ENCODE peak calls at places on chromosomes 13 and 19, in eight cellular contexts. E is HTR-8/SVneo; C is stimulated activated CD4-positive, alpha-beta T cell treated with anti-CD3 and anti-CD28 coated beads, Interleukin-1b, Interleukin-23, amount 100 ng/mL, for 24 hours; Z is NAMALWA; I is colonic mucosa; X is stimulated activated CD8-positive, alpha-beta memory T cell treated with anti-CD3 and anti-CD28 coated beads, Interleukin-4, amount 100 ng/mL, for 24 hours; T is ELR; B is AG09319. P is an unnamed sample.

GRCh38 chr13:28347456-28348371 is 147.2 kb downstream of the FLT1 start:
- DNase-seq in C (no peak), T (peak; percentile 72), Z (no peak), E (no peak), X (no peak), B (no peak), I (no peak), P (no peak)

GRCh38 chr19:48530044-48530720 is 18.5 kb upstream of the LMTK3 start:
- DNase-seq in Z (no peak), T (no peak), E (no peak), I (no peak), X (no peak), B (no peak), C (no peak), P (no peak)

GRCh38 chr19:40613669-40614594 is 12.8 kb downstream of the LTBP4 start:
- DNase-seq in E (no peak), C (peak; percentile 71), T (peak; percentile 76), B (no peak), Z (peak; percentile 94), I (peak; percentile 93), X (peak; percentile 75), P (peak; percentile 83)

GRCh38 chr13:29474991-29475390 is 120.5 kb downstream of the SLC7A1 start:
- DNase-seq in Z (no peak), T (peak; percentile 94), C (no peak), I (no peak), E (no peak), X (no peak), B (no peak), P (no peak)

GRCh38 chr13:25709088-25709487 is 337.3 kb downstream of the ATP8A2 start:
- DNase-seq in E (no peak), T (no peak), I (no peak), C (no peak), X (no peak), Z (no peak), B (no peak), P (no peak)

GRCh38 chr19:35073516-35073915 is 32.0 kb downstream of the HPN start:
- DNase-seq in B (no peak), E (no peak), X (no peak), T (no peak), Z (no peak), C (no peak), I (no peak), P (no peak)

GRCh38 chr13:99087954-99088491 is 110.2 kb upstream of the DOCK9 start:
- DNase-seq in C (peak; percentile 7), I (peak; percentile 47), Z (peak; percentile 54), T (no peak), E (no peak), X (no peak), B (no peak), P (peak; percentile 24)

GRCh38 chr19:48393559-48394330 is at the start of gene GRIN2D:
- DNase-seq in C (no peak), Z (no peak), X (no peak), B (no peak), I (no peak), T (peak; percentile 40), E (no peak), P (no peak)

GRCh38 chr19:9144920-9145319 is 4.7 kb downstream of the ZNF317 start:
- DNase-seq in C (no peak), E (no peak), T (peak; percentile 9), B (no peak), Z (no peak), X (no peak), I (no peak), P (no peak)

GRCh38 chr13:33845572-33846305 is 27.8 kb downstream of the RFC3 start:
- DNase-seq in C (no peak), Z (no peak), T (no peak), B (no peak), X (no peak), I (no peak), E (no peak), P (no peak)

GRCh38 chr19:35592226-35592625 is 6.3 kb downstream of the PMIS2 start:
- DNase-seq in T (peak; percentile 41), I (no peak), X (no peak), B (no peak), Z (peak; percentile 49), C (no peak), E (no peak), P (no peak)

GRCh38 chr13:29561918-29562317 is 33.6 kb downstream of the SLC7A1 start:
- DNase-seq in T (no peak), Z (no peak), E (peak; percentile 7), B (no peak), X (no peak), C (no peak), I (no peak), P (no peak)

GRCh38 chr19:46049597-46049996 is 8.8 kb upstream of the IGFL4 start:
- DNase-seq in I (no peak), X (no peak), T (no peak), C (no peak), B (no peak), E (no peak), Z (peak; percentile 31), P (no peak)

P was measured in MM.1S.